ENCODE peak calls at places on chromosomes 2 and 18, in eight cellular contexts. One of them, this sample, is unnamed.

GRCh38 chr2:10410001-10410671 is 38.0 kb downstream of the ODC1 start:
- DNase-seq in RWPE1: no peak
- DNase-seq in C1 segment of cervical spinal cord: no peak
- DNase-seq in natural killer cell: no peak
- DNase-seq in fibroblast of mammary gland: no peak
- DNase-seq in M059J: no peak
- DNase-seq in stimulated activated naive B cell treated with anti-CD40 and anti-IgM and Interleukin-4, amounts not matched to agents 10 μg/mL and 1 μg/mL and 100 μg/mL, for 72 hours: peak
- DNase-seq in WERI-Rb-1: no peak
- DNase-seq in this sample: no peak

GRCh38 chr2:241774419-241775222 is 2.0 kb upstream of the GAL3ST2 start:
- DNase-seq in RWPE1: peak
- DNase-seq in fibroblast of mammary gland: peak
- DNase-seq in C1 segment of cervical spinal cord: no peak
- DNase-seq in natural killer cell: no peak
- DNase-seq in WERI-Rb-1: peak
- DNase-seq in M059J: peak
- DNase-seq in stimulated activated naive B cell treated with anti-CD40 and anti-IgM and Interleukin-4, amounts not matched to agents 10 μg/mL and 1 μg/mL and 100 μg/mL, for 72 hours: no peak
- DNase-seq in this sample: no peak

GRCh38 chr2:30425326-30425725 is 21.7 kb upstream of the LCLAT1 start:
- DNase-seq in WERI-Rb-1: no peak
- DNase-seq in C1 segment of cervical spinal cord: no peak
- DNase-seq in stimulated activated naive B cell treated with anti-CD40 and anti-IgM and Interleukin-4, amounts not matched to agents 10 μg/mL and 1 μg/mL and 100 μg/mL, for 72 hours: no peak
- DNase-seq in fibroblast of mammary gland: peak
- DNase-seq in natural killer cell: no peak
- DNase-seq in RWPE1: no peak
- DNase-seq in M059J: peak
- DNase-seq in this sample: peak

GRCh38 chr18:57444301-57444759 is 9.2 kb downstream of the ONECUT2 start:
- DNase-seq in natural killer cell: no peak
- DNase-seq in C1 segment of cervical spinal cord: no peak
- DNase-seq in RWPE1: no peak
- DNase-seq in fibroblast of mammary gland: no peak
- DNase-seq in M059J: no peak
- DNase-seq in WERI-Rb-1: no peak
- DNase-seq in stimulated activated naive B cell treated with anti-CD40 and anti-IgM and Interleukin-4, amounts not matched to agents 10 μg/mL and 1 μg/mL and 100 μg/mL, for 72 hours: no peak
- DNase-seq in this sample: no peak

GRCh38 chr2:1727101-1727771 is 17.1 kb downstream of the PXDN start:
- DNase-seq in RWPE1: no peak
- DNase-seq in M059J: no peak
- DNase-seq in natural killer cell: no peak
- DNase-seq in WERI-Rb-1: peak
- DNase-seq in stimulated activated naive B cell treated with anti-CD40 and anti-IgM and Interleukin-4, amounts not matched to agents 10 μg/mL and 1 μg/mL and 100 μg/mL, for 72 hours: no peak
- DNase-seq in fibroblast of mammary gland: no peak
- DNase-seq in C1 segment of cervical spinal cord: no peak
- DNase-seq in this sample: no peak

GRCh38 chr2:132797551-132797950 is 127.5 kb upstream of the LYPD1 start:
- DNase-seq in M059J: peak
- DNase-seq in WERI-Rb-1: no peak
- DNase-seq in natural killer cell: no peak
- DNase-seq in C1 segment of cervical spinal cord: no peak
- DNase-seq in RWPE1: no peak
- DNase-seq in fibroblast of mammary gland: no peak
- DNase-seq in stimulated activated naive B cell treated with anti-CD40 and anti-IgM and Interleukin-4, amounts not matched to agents 10 μg/mL and 1 μg/mL and 100 μg/mL, for 72 hours: no peak
- DNase-seq in this sample: no peak

GRCh38 chr2:118062669-118063068 is 25.6 kb upstream of the INSIG2 start:
- DNase-seq in WERI-Rb-1: no peak
- DNase-seq in natural killer cell: no peak
- DNase-seq in M059J: no peak
- DNase-seq in stimulated activated naive B cell treated with anti-CD40 and anti-IgM and Interleukin-4, amounts not matched to agents 10 μg/mL and 1 μg/mL and 100 μg/mL, for 72 hours: no peak
- DNase-seq in RWPE1: no peak
- DNase-seq in fibroblast of mammary gland: no peak
- DNase-seq in C1 segment of cervical spinal cord: no peak
- DNase-seq in this sample: no peak

GRCh38 chr18:48950536-48951447 is at the start of gene SMAD7:
- DNase-seq in fibroblast of mammary gland: no peak
- DNase-seq in RWPE1: no peak
- DNase-seq in natural killer cell: no peak
- DNase-seq in C1 segment of cervical spinal cord: no peak
- DNase-seq in WERI-Rb-1: no peak
- DNase-seq in stimulated activated naive B cell treated with anti-CD40 and anti-IgM and Interleukin-4, amounts not matched to agents 10 μg/mL and 1 μg/mL and 100 μg/mL, for 72 hours: no peak
- DNase-seq in M059J: peak
- DNase-seq in this sample: no peak

GRCh38 chr18:61898576-61899205 is 5.9 kb upstream of the RNF152 start:
- DNase-seq in RWPE1: peak
- DNase-seq in M059J: peak
- DNase-seq in WERI-Rb-1: peak
- DNase-seq in C1 segment of cervical spinal cord: no peak
- DNase-seq in stimulated activated naive B cell treated with anti-CD40 and anti-IgM and Interleukin-4, amounts not matched to agents 10 μg/mL and 1 μg/mL and 100 μg/mL, for 72 hours: no peak
- DNase-seq in fibroblast of mammary gland: no peak
- DNase-seq in natural killer cell: no peak
- DNase-seq in this sample: no peak

GRCh38 chr2:12816379-12817306 is 99.9 kb downstream of the TRIB2 start:
- DNase-seq in RWPE1: peak
- DNase-seq in M059J: peak
- DNase-seq in fibroblast of mammary gland: peak
- DNase-seq in natural killer cell: no peak
- DNase-seq in C1 segment of cervical spinal cord: no peak
- DNase-seq in stimulated activated naive B cell treated with anti-CD40 and anti-IgM and Interleukin-4, amounts not matched to agents 10 μg/mL and 1 μg/mL and 100 μg/mL, for 72 hours: no peak
- DNase-seq in WERI-Rb-1: no peak
- DNase-seq in this sample: no peak

GRCh38 chr2:16476866-16477265 is 188.8 kb downstream of the CYRIA start:
- DNase-seq in natural killer cell: no peak
- DNase-seq in RWPE1: no peak
- DNase-seq in stimulated activated naive B cell treated with anti-CD40 and anti-IgM and Interleukin-4, amounts not matched to agents 10 μg/mL and 1 μg/mL and 100 μg/mL, for 72 hours: no peak
- DNase-seq in fibroblast of mammary gland: no peak
- DNase-seq in C1 segment of cervical spinal cord: no peak
- DNase-seq in M059J: no peak
- DNase-seq in WERI-Rb-1: no peak
- DNase-seq in this sample: no peak

GRCh38 chr2:152715854-152716428 is 1.3 kb downstream of the PRPF40A start:
- DNase-seq in M059J: no peak
- DNase-seq in natural killer cell: no peak
- DNase-seq in C1 segment of cervical spinal cord: no peak
- DNase-seq in WERI-Rb-1: peak
- DNase-seq in RWPE1: peak
- DNase-seq in stimulated activated naive B cell treated with anti-CD40 and anti-IgM and Interleukin-4, amounts not matched to agents 10 μg/mL and 1 μg/mL and 100 μg/mL, for 72 hours: no peak
- DNase-seq in fibroblast of mammary gland: peak
- DNase-seq in this sample: peak

GRCh38 chr18:26133652-26134051 is at the start of gene PSMA8:
- DNase-seq in C1 segment of cervical spinal cord: no peak
- DNase-seq in M059J: no peak
- DNase-seq in natural killer cell: peak
- DNase-seq in WERI-Rb-1: no peak
- DNase-seq in fibroblast of mammary gland: no peak
- DNase-seq in RWPE1: no peak
- DNase-seq in stimulated activated naive B cell treated with anti-CD40 and anti-IgM and Interleukin-4, amounts not matched to agents 10 μg/mL and 1 μg/mL and 100 μg/mL, for 72 hours: peak
- DNase-seq in this sample: no peak

GRCh38 chr2:10265328-10266132 is 37.2 kb upstream of the HPCAL1 start:
- DNase-seq in M059J: peak
- DNase-seq in fibroblast of mammary gland: no peak
- DNase-seq in WERI-Rb-1: no peak
- DNase-seq in natural killer cell: no peak
- DNase-seq in RWPE1: no peak
- DNase-seq in C1 segment of cervical spinal cord: no peak
- DNase-seq in stimulated activated naive B cell treated with anti-CD40 and anti-IgM and Interleukin-4, amounts not matched to agents 10 μg/mL and 1 μg/mL and 100 μg/mL, for 72 hours: no peak
- DNase-seq in this sample: no peak

GRCh38 chr2:197073701-197074433 is 147.4 kb upstream of the PGAP1 start:
- DNase-seq in M059J: peak
- DNase-seq in natural killer cell: no peak
- DNase-seq in WERI-Rb-1: no peak
- DNase-seq in fibroblast of mammary gland: peak
- DNase-seq in RWPE1: no peak
- DNase-seq in C1 segment of cervical spinal cord: peak
- DNase-seq in stimulated activated naive B cell treated with anti-CD40 and anti-IgM and Interleukin-4, amounts not matched to agents 10 μg/mL and 1 μg/mL and 100 μg/mL, for 72 hours: no peak
- DNase-seq in this sample: no peak

GRCh38 chr2:25838152-25838756 is 40.0 kb downstream of the ASXL2 start:
- DNase-seq in fibroblast of mammary gland: no peak
- DNase-seq in WERI-Rb-1: peak
- DNase-seq in stimulated activated naive B cell treated with anti-CD40 and anti-IgM and Interleukin-4, amounts not matched to agents 10 μg/mL and 1 μg/mL and 100 μg/mL, for 72 hours: no peak
- DNase-seq in M059J: no peak
- DNase-seq in RWPE1: no peak
- DNase-seq in C1 segment of cervical spinal cord: no peak
- DNase-seq in natural killer cell: no peak
- DNase-seq in this sample: no peak

GRCh38 chr2:31129835-31130561 is 8.2 kb downstream of the GALNT14 start:
- DNase-seq in stimulated activated naive B cell treated with anti-CD40 and anti-IgM and Interleukin-4, amounts not matched to agents 10 μg/mL and 1 μg/mL and 100 μg/mL, for 72 hours: no peak
- DNase-seq in natural killer cell: no peak
- DNase-seq in RWPE1: no peak
- DNase-seq in C1 segment of cervical spinal cord: no peak
- DNase-seq in WERI-Rb-1: no peak
- DNase-seq in M059J: no peak
- DNase-seq in fibroblast of mammary gland: no peak
- DNase-seq in this sample: no peak

GRCh38 chr2:1769703-1770422 is 25.5 kb upstream of the PXDN start:
- DNase-seq in M059J: peak
- DNase-seq in fibroblast of mammary gland: peak
- DNase-seq in WERI-Rb-1: peak
- DNase-seq in stimulated activated naive B cell treated with anti-CD40 and anti-IgM and Interleukin-4, amounts not matched to agents 10 μg/mL and 1 μg/mL and 100 μg/mL, for 72 hours: peak
- DNase-seq in C1 segment of cervical spinal cord: peak
- DNase-seq in RWPE1: peak
- DNase-seq in natural killer cell: no peak
- DNase-seq in this sample: peak

GRCh38 chr2:232696609-232697058 is 497 bp upstream of the GIGYF2 start:
- DNase-seq in fibroblast of mammary gland: no peak
- DNase-seq in stimulated activated naive B cell treated with anti-CD40 and anti-IgM and Interleukin-4, amounts not matched to agents 10 μg/mL and 1 μg/mL and 100 μg/mL, for 72 hours: no peak
- DNase-seq in RWPE1: no peak
- DNase-seq in M059J: no peak
- DNase-seq in C1 segment of cervical spinal cord: no peak
- DNase-seq in WERI-Rb-1: no peak
- DNase-seq in natural killer cell: no peak
- DNase-seq in this sample: no peak

GRCh38 chr18:55586841-55587240 is 1.2 kb downstream of the TCF4 start:
- DNase-seq in RWPE1: no peak
- DNase-seq in C1 segment of cervical spinal cord: no peak
- DNase-seq in fibroblast of mammary gland: peak
- DNase-seq in stimulated activated naive B cell treated with anti-CD40 and anti-IgM and Interleukin-4, amounts not matched to agents 10 μg/mL and 1 μg/mL and 100 μg/mL, for 72 hours: no peak
- DNase-seq in natural killer cell: no peak
- DNase-seq in WERI-Rb-1: no peak
- DNase-seq in M059J: peak
- DNase-seq in this sample: no peak